ENCODE peak calls at places on chromosomes 1 and 21, in five cellular contexts. B is GM12878, A is A549, S is HepG2, O is WTC11. M is an unnamed sample.

GRCh38 chr1:228765543-228765942 is 30.3 kb downstream of the RHOU start:
- DNase-seq in B (no peak), A (no peak), O (no peak), S (no peak), M (no peak)

GRCh38 chr1:31571340-31572295 is 4.7 kb upstream of the TINAGL1 start:
- DNase-seq in S (no peak), O (no peak), A (no peak), B (no peak), M (no peak)

GRCh38 chr1:114063544-114063943 is 84.3 kb downstream of the OLFML3 start:
- DNase-seq in B (no peak), A (no peak), S (no peak), O (no peak), M (no peak)

GRCh38 chr1:46697053-46697452 is 21.9 kb downstream of the EFCAB14 start:
- DNase-seq in A (no peak), O (no peak), B (no peak), S (no peak), M (no peak)

GRCh38 chr1:225509770-225510169 is 81.9 kb upstream of the LBR start:
- DNase-seq in B (no peak), A (no peak), S (peak), O (no peak), M (no peak)

GRCh38 chr1:18629659-18630510 is 761 bp upstream of the PAX7 start:
- DNase-seq in S (no peak), B (no peak), O (no peak), A (no peak), M (no peak)

GRCh38 chr1:20189664-20190063 is 3.3 kb upstream of the PLA2G2C start:
- DNase-seq in O (no peak), A (no peak), S (no peak), B (no peak), M (no peak)

GRCh38 chr1:179105393-179105792 is 23.5 kb downstream of the TOR3A start:
- DNase-seq in O (peak), S (peak), A (peak), B (no peak), M (peak)

GRCh38 chr1:158333405-158334145 is 2.2 kb upstream of the CD1B start:
- DNase-seq in B (no peak), O (no peak), S (no peak), A (no peak), M (no peak)

GRCh38 chr1:3731543-3731942 is 20.7 kb upstream of the CCDC27 start:
- DNase-seq in B (no peak), A (no peak), O (no peak), S (no peak), M (no peak)

GRCh38 chr1:220604921-220605320 is 77.0 kb downstream of the MARK1 start:
- DNase-seq in A (no peak), S (no peak), B (no peak), O (no peak), M (no peak)

GRCh38 chr1:108843390-108844188 is 13.3 kb downstream of the AKNAD1 start:
- DNase-seq in A (no peak), S (no peak), O (no peak), B (no peak), M (no peak)

GRCh38 chr1:212285685-212286436 is 651 bp downstream of the PPP2R5A start:
- DNase-seq in O (peak), S (no peak), B (no peak), A (peak), M (peak)

GRCh38 chr21:33267250-33267649 is 1.1 kb downstream of the IL10RB start:
- DNase-seq in A (no peak), O (no peak), B (no peak), S (no peak), M (no peak)

GRCh38 chr21:33270986-33271385 is 4.8 kb downstream of the IL10RB start:
- DNase-seq in A (no peak), O (no peak), S (no peak), B (no peak), M (no peak)

GRCh38 chr21:33266784-33267135 is 593 bp downstream of the IL10RB start:
- DNase-seq in O (no peak), B (no peak), S (no peak), A (no peak), M (peak)

GRCh38 chr21:33268392-33268735 is 2.2 kb downstream of the IL10RB start:
- DNase-seq in S (no peak), B (no peak), O (no peak), A (no peak), M (no peak)

DNA sequence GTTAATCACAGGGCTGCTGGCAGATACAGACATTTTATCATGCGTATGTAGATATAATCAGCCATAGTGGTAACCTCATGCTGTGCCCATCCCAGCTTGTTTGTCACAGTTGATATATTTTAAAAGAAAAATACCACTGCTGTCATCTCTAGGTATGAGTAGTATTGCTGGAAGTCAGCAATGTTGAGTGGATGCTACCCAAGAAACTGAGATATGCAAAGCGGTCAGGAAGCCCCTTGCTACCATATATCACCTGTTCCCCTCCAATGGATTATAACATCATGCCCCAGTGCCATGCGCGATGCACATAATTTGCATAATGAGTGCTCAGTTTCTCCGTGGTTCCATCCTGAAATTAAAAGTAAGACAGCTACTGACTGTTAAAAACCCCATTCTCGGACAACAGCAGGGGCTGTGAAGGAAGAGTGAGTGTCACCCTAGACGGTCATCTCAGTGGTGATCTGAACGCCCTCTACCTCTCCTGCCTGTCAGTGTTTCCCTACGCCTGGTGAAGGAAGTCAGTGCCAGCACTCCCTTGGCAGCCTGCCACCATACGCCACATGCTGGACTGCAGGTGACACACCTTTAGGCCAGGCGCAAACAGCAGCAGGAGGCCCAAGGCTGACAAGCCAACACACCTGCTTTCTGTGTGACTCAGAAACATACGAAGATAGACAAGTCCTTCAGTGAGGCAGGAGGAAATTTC is 2.7 kb downstream of the IL10RB start:
- DNase-seq in B (peak), S (peak), O (no peak), A (peak), M (no peak)
- TF ChIP-seq ESRRA in B (no peak), S (no peak), O (no peak), A (no peak), M (no peak)

DNA sequence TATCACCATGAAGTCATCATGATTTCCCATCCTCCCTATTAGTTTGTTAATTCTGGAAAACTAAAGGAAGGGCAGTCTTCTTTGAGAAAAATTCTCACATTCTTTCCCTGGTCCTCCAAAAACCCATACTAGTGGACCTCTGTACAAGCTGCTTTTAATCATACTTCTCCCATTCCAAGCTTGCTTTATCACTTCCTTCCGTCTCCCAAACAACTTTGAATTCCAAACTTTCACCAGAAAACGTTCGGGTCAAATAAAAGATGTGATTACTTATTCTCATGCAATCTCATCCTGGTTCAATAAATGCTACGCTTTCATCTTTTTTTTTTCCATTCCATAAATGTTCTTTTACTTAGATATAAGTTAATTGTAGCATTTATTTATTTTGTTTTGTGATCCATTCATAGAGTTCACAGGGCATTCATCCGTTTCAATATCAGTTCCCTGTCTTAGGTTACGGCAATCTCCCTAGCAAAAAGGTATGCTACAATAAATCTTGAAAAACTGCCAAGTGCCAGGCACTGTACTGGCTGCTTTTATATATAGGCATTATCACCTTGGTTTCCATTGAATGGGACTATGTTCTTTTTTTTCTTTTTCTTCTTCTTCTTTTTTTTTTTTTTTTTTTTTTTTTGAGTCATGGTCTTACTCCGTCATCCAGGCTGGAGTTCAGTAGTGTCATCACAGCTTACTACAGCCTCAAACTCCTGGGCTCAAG is 100.2 kb upstream of the GREM2 start:
- DNase-seq in A (no peak), O (no peak), S (no peak), B (no peak), M (no peak)
- TF ChIP-seq ESRRA in A (no peak), O (no peak), S (no peak), B (no peak), M (no peak)

GRCh38 chr1:24749257-24749656 is 4.0 kb downstream of the CLIC4 start:
- DNase-seq in B (no peak), A (no peak), S (no peak), O (no peak), M (no peak)

GRCh38 chr1:24749886-24750285 is 4.6 kb downstream of the CLIC4 start:
- DNase-seq in B (no peak), O (no peak), S (no peak), A (no peak), M (no peak)

GRCh38 chr1:24754229-24754628 is 9.0 kb downstream of the CLIC4 start:
- DNase-seq in S (no peak), A (no peak), O (no peak), B (no peak), M (no peak)

GRCh38 chr1:24752305-24752704 is 7.1 kb downstream of the CLIC4 start:
- DNase-seq in S (no peak), O (no peak), B (no peak), A (no peak), M (no peak)

DNA sequence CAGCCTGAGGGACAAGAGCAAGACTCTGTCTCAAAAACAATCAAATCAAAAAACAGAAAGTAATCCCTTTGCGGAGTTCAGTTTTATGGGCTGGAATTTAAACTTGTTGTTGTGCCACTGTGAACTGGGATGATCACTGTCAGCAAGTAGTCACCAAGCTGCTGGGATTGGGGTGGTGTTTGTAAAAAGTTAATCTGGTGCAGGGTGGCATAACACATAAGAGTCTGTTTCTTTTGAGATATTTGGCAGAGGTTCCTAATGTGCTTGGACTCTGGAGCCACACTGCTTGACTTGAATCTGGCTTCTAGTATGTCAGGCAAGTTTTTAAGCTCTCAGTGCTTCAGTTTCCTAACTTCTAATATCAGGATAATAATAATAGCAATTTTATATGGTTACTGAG is 6.6 kb downstream of the CLIC4 start:
- DNase-seq in O (no peak), A (no peak), S (no peak), B (no peak), M (no peak)
- TF ChIP-seq ESRRA in O (no peak), A (no peak), S (no peak), B (no peak), M (no peak)

GRCh38 chr1:29711582-29712274 is 475.4 kb downstream of the PTPRU start:
- DNase-seq in S (no peak), A (no peak), O (no peak), B (peak), M (no peak)
- TF ChIP-seq ESRRA in S (no peak), A (no peak), O (no peak), B (no peak), M (no peak)

GRCh38 chr1:6426972-6427350 is 2.4 kb downstream of the ESPN start:
- DNase-seq in B (no peak), S (no peak), O (no peak), A (no peak), M (no peak)
- TF ChIP-seq ESRRA in B (no peak), S (no peak), O (no peak), A (no peak), M (no peak)

M was measured in K562.